ENCODE peak calls at places on chromosome X, in six cellular contexts. T is PC-9, Y is MG63, C is endothelial cell of umbilical vein, X is pancreas, V is cardiac muscle cell. R is an unnamed sample. For H3K27me3, H3K36me3 and H3K9me3, the result is how much of the 10 kb centered on the place peaks cover.

GRCh38 chrX:17187301-17187836 is 187.6 kb upstream of the NHS start:
- DNase-seq in V (peak), X (no peak), T (no peak), Y (no peak), C (no peak), R (no peak)

GRCh38 chrX:15356444-15356843 is 21.1 kb upstream of the PIGA start:
- DNase-seq in V (peak), T (no peak), Y (no peak), X (no peak), C (no peak), R (no peak)

GRCh38 chrX:17038681-17039161 is 92.3 kb downstream of the REPS2 start:
- DNase-seq in V (peak), Y (no peak), C (peak), X (no peak), T (no peak), R (no peak)

GRCh38 chrX:15505104-15505503 is 4.5 kb downstream of the BMX start:
- DNase-seq in X (no peak), V (no peak), T (no peak), Y (no peak), C (no peak), R (no peak)

GRCh38 chrX:40960041-40960440 is 125.2 kb upstream of the USP9X start:
- DNase-seq in V (no peak), X (no peak), C (no peak), Y (no peak), T (no peak), R (no peak)

GRCh38 chrX:9614016-9614415 is 149.2 kb downstream of the TBL1X start:
- DNase-seq in C (no peak), V (peak), Y (peak), T (no peak), X (no peak), R (no peak)

GRCh38 chrX:47068214-47068613 is 10.0 kb upstream of the RGN start:
- DNase-seq in T (no peak), V (no peak), X (no peak), Y (no peak), C (no peak), R (no peak)

GRCh38 chrX:20267924-20268701 is 1.4 kb upstream of the RPS6KA3 start:
- DNase-seq in T (no peak), C (peak), V (peak), Y (no peak), X (peak), R (no peak)

GRCh38 chrX:132270699-132271098 is 51.5 kb upstream of the RAP2C start:
- DNase-seq in V (peak), C (no peak), X (no peak), T (peak), Y (peak), R (no peak)

GRCh38 chrX:130091976-130092522 is 18.2 kb downstream of the ELF4 start:
- DNase-seq in Y (no peak), X (no peak), V (no peak), T (no peak), C (peak), R (no peak)

GRCh38 chrX:111355523-111356122 is 56.4 kb downstream of the DCX start:
- DNase-seq in Y (no peak), C (no peak), T (no peak), V (no peak), X (no peak), R (no peak)

GRCh38 chrX:17833954-17834353 is 27.1 kb downstream of the RAI2 start:
- DNase-seq in T (no peak), V (no peak), C (no peak), X (no peak), Y (peak), R (no peak)

GRCh38 chrX:38341442-38341841 is 11.0 kb upstream of the OTC start:
- DNase-seq in Y (no peak), X (no peak), C (no peak), V (no peak), T (no peak), R (no peak)

GRCh38 chrX:37745835-37746234 is 34.0 kb upstream of the CYBB start:
- DNase-seq in T (no peak), X (no peak), V (no peak), Y (no peak), C (no peak), R (no peak)

GRCh38 chrX:23902419-23902818 is 5.3 kb downstream of the APOO start:
- DNase-seq in C (peak), V (peak), T (peak), Y (no peak), X (no peak), R (peak)

GRCh38 chrX:43003204-43003565 is 225.2 kb upstream of the PPP1R2C start:
- DNase-seq in X (no peak), T (no peak), Y (no peak), V (no peak), C (no peak), R (no peak)

GRCh38 chrX:134908235-134908834 is 82.5 kb upstream of the SMIM10 start:
- DNase-seq in V (peak), T (no peak), Y (no peak), C (peak), X (no peak), R (peak)

GRCh38 chrX:134999469-134999868 is 8.7 kb downstream of the SMIM10 start:
- DNase-seq in C (peak), V (peak), X (no peak), Y (no peak), T (peak), R (no peak)

GRCh38 chrX:43836435-43837184 is 45.6 kb downstream of the MAOB start:
- DNase-seq in Y (no peak), T (no peak), C (peak), X (no peak), V (peak), R (no peak)

GRCh38 chrX:153926863-153927685 is 1.0 kb upstream of the ARHGAP4 start:
- DNase-seq in Y (peak), X (peak), T (no peak), V (peak), C (peak), R (peak)

GRCh38 chrX:111199505-111199904 is 70.8 kb downstream of the CAPN6 start:
- DNase-seq in C (no peak), Y (no peak), T (no peak), V (no peak), X (no peak), R (no peak)

GRCh38 chrX:149962859-149963757 is 24.8 kb upstream of the EOLA2 start:
- DNase-seq in Y (peak), V (peak), T (peak), C (peak), X (no peak), R (peak)

GRCh38 chrX:41238543-41238942 is 95.4 kb upstream of the DDX3X start:
- DNase-seq in V (peak), X (no peak), C (peak), T (peak), Y (no peak), R (no peak)

GRCh38 chrX:136639506-136640176 is 8.3 kb upstream of the CD40LG start:
- DNase-seq in T (no peak), V (peak), Y (peak), C (no peak), X (no peak), R (peak)

GRCh38 chrX:118562574-118563164 is 67.1 kb downstream of the DOCK11 start:
- DNase-seq in T (no peak), Y (no peak), X (no peak), V (peak), C (no peak), R (no peak)

GRCh38 chrX:3231766-3232165 is 114.7 kb downstream of the MXRA5 start:
- DNase-seq in V (peak), Y (no peak), T (no peak), C (no peak), X (no peak), R (no peak)

GRCh38 chrX:15909605-15910004 is 55.0 kb upstream of the AP1S2 start:
- DNase-seq in C (no peak), T (no peak), X (no peak), Y (no peak), V (no peak), R (no peak)

DNA sequence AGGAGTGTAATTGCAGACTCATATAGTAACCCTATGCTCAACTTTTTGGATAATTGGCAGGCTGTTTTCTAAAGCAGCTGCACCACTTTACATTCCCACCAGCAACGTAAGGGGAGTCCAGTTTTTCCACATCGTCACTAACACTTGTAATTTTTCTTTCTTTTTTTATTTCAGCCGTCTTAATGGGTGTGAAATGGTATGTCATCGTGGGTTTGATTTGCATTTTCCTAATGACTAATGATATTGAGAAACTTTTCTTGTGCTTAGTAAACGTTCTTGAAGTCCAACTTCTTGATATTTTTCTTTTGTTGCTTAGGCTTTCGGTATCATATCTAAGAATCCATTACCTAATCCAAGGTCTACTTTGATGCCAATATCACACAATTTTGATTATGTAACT is 95.3 kb upstream of the IL1RAPL1 start:
- DNase-seq in Y (no peak), V (peak), X (no peak), T (no peak), C (no peak), R (no peak)
- H3K27me3 ChIP-seq in Y (under half), V (under half), X (under half), T (under half), C (under half), R (under half)

GRCh38 chrX:56089376-56089775 is 142.8 kb upstream of the KLF8 start:
- DNase-seq in C (no peak), Y (no peak), V (no peak), X (no peak), T (no peak), R (no peak)
- H3K36me3 ChIP-seq in C (under half), Y (under half), V (under half), X (under half), T (under half), R (under half)

GRCh38 chrX:55326985-55327384 is 62.3 kb upstream of the PAGE3 start:
- DNase-seq in X (no peak), T (no peak), C (peak), V (no peak), Y (no peak), R (no peak)
- H3K9me3 ChIP-seq in X (under half), T (under half), C (under half), V (under half), Y (under half), R (under half)

GRCh38 chrX:126733874-126734273 is 85.7 kb upstream of the PRR32 start:
- DNase-seq in C (no peak), T (no peak), X (no peak), Y (no peak), V (no peak), R (no peak)
- H3K27me3 ChIP-seq in C (under half), T (under half), X (under half), Y (under half), V (under half), R (under half)

R was measured in BE2C.